ENCODE peak calls at places on chromosomes 5 and 9, in nine cellular contexts. X, K, J, O, E, B, A, I and R are unnamed samples.

GRCh38 chr5:30752015-30752414 is 441.5 kb upstream of the CDH6 start:
- DNase-seq in X (no peak), K (no peak), J (no peak), O (no peak), E (peak; percentile 28), B (no peak), A (peak; percentile 19), I (no peak), R (no peak)

GRCh38 chr9:80899208-80899607 is 790.1 kb downstream of the TLE1 start:
- DNase-seq in X (no peak), K (no peak), J (no peak), O (no peak), E (peak; percentile 44), B (no peak), A (no peak), I (no peak), R (no peak)

GRCh38 chr5:35785601-35786085 is 71.0 kb upstream of the IL7R start:
- DNase-seq in X (no peak), K (no peak), J (no peak), O (no peak), E (no peak), B (peak; percentile 70), A (no peak), I (no peak), R (no peak)

GRCh38 chr9:2126331-2126789 is 111.2 kb downstream of the SMARCA2 start:
- DNase-seq in X (no peak), K (no peak), J (no peak), O (no peak), E (peak; percentile 9), B (no peak), A (no peak), I (no peak), R (no peak)

GRCh38 chr5:125198270-125198974 is 452.0 kb upstream of the ZNF608 start:
- DNase-seq in X (peak; percentile 26), K (no peak), J (peak; percentile 90), O (no peak), E (peak; percentile 84), B (no peak), A (peak; percentile 91), I (no peak), R (no peak)

GRCh38 chr9:136011703-136012496 is 50.7 kb upstream of the UBAC1 start:
- DNase-seq in X (peak; percentile 25), K (no peak), J (peak; percentile 86), O (no peak), E (peak; percentile 59), B (no peak), A (peak; percentile 48), I (no peak), R (peak; percentile 33)

GRCh38 chr5:125113328-125113727 is 366.9 kb upstream of the ZNF608 start:
- DNase-seq in X (no peak), K (no peak), J (no peak), O (no peak), E (no peak), B (no peak), A (no peak), I (no peak), R (no peak)

GRCh38 chr5:9398227-9398626 is 147.6 kb downstream of the SEMA5A start:
- DNase-seq in X (no peak), K (no peak), J (no peak), O (no peak), E (no peak), B (no peak), A (no peak), I (no peak), R (no peak)

GRCh38 chr9:120490888-120491595 is 88.9 kb downstream of the CDK5RAP2 start:
- DNase-seq in X (no peak), K (no peak), J (no peak), O (peak; percentile 38), E (no peak), B (no peak), A (no peak), I (peak; percentile 22), R (no peak)

GRCh38 chr5:66958984-66959641 is 237.5 kb downstream of the CD180 start:
- DNase-seq in X (no peak), K (no peak), J (peak; percentile 39), O (no peak), E (peak; percentile 80), B (no peak), A (peak; percentile 63), I (peak; percentile 46), R (no peak)

GRCh38 chr5:122078116-122078865 is at the start of gene LOX:
- DNase-seq in X (no peak), K (no peak), J (peak; percentile 87), O (peak; percentile 16), E (peak; percentile 98), B (peak; percentile 17), A (peak; percentile 95), I (peak; percentile 69), R (no peak)

GRCh38 chr9:76571288-76572204 is 112.6 kb downstream of the GCNT1 start:
- DNase-seq in X (no peak), K (no peak), J (no peak), O (peak; percentile 54), E (no peak), B (peak; percentile 25), A (no peak), I (peak; percentile 14), R (no peak)

GRCh38 chr5:141354900-141355469 is at the start of gene PCDHGA4:
- DNase-seq in X (no peak), K (no peak), J (no peak), O (no peak), E (peak; percentile 28), B (no peak), A (no peak), I (peak; percentile 44), R (no peak)

GRCh38 chr5:141355641-141356040 is 820 bp downstream of the PCDHGA4 start:
- DNase-seq in X (no peak), K (no peak), J (no peak), O (no peak), E (no peak), B (no peak), A (no peak), I (no peak), R (no peak)

GRCh38 chr5:141345327-141345726 is 1.7 kb downstream of the PCDHGA3 start:
- DNase-seq in X (no peak), K (no peak), J (no peak), O (no peak), E (no peak), B (no peak), A (no peak), I (no peak), R (no peak)

GRCh38 chr5:141351591-141351990 is 1.7 kb downstream of the PCDHGB1 start:
- DNase-seq in X (no peak), K (no peak), J (no peak), O (no peak), E (no peak), B (no peak), A (no peak), I (no peak), R (no peak)

DNA sequence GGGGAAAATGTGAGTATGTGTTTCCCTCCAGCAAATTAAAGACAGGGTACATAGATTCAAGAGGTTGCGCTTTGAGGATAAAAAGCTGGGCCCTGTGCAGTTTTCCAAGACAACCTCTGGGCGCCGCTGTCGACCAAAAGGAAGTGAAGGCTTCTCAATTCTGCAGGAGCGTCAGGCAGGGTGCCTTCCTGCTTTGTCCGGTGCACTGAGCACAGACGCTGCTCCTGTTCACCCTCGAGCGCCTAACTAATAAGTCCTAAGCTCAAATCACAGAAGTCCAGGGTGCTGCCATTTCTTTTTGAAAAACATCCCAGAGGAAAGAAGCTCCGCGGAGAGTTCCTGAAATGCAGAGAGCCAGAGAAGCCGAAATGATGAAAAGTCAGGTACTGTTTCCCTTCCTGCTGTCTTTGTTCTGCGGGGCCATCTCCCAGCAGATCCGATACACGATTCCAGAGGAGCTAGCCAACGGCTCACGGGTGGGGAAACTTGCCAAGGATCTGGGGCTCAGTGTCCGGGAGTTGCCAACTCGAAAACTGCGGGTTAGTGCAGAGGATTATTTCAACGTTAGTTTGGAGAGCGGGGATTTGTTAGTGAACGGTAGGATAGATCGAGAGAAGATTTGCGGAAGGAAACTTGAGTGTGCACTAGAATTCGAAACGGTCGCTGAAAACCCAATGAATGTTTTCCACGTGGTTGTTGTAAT is at the start of gene PCDHGB1:
- DNase-seq in X (no peak), K (no peak), J (no peak), O (peak; percentile 68), E (peak; percentile 71), B (peak; percentile 56), A (peak; percentile 9), I (peak; percentile 95), R (no peak)
- TF ChIP-seq CTCF in X (no peak), K (no peak), J (no peak), O (peak; percentile 62), E (peak; percentile 61), B (peak; percentile 33), A (peak; percentile 63), I (peak; percentile 81), R (peak; percentile 16)

GRCh38 chr9:82957526-82958379 is 105.2 kb downstream of the RASEF start:
- DNase-seq in X (no peak), K (no peak), J (no peak), O (no peak), E (no peak), B (no peak), A (no peak), I (no peak), R (no peak)

GRCh38 chr9:82961504-82962125 is 101.3 kb downstream of the RASEF start:
- DNase-seq in X (peak; percentile 26), K (no peak), J (peak; percentile 93), O (peak; percentile 45), E (peak; percentile 70), B (peak; percentile 76), A (peak; percentile 76), I (peak; percentile 95), R (no peak)
- TF ChIP-seq CTCF in X (peak; percentile 82), K (peak; percentile 25), J (peak; percentile 86), O (peak; percentile 66), E (peak; percentile 89), B (peak; percentile 74), A (peak; percentile 92), I (peak; percentile 99), R (peak; percentile 46)

DNA sequence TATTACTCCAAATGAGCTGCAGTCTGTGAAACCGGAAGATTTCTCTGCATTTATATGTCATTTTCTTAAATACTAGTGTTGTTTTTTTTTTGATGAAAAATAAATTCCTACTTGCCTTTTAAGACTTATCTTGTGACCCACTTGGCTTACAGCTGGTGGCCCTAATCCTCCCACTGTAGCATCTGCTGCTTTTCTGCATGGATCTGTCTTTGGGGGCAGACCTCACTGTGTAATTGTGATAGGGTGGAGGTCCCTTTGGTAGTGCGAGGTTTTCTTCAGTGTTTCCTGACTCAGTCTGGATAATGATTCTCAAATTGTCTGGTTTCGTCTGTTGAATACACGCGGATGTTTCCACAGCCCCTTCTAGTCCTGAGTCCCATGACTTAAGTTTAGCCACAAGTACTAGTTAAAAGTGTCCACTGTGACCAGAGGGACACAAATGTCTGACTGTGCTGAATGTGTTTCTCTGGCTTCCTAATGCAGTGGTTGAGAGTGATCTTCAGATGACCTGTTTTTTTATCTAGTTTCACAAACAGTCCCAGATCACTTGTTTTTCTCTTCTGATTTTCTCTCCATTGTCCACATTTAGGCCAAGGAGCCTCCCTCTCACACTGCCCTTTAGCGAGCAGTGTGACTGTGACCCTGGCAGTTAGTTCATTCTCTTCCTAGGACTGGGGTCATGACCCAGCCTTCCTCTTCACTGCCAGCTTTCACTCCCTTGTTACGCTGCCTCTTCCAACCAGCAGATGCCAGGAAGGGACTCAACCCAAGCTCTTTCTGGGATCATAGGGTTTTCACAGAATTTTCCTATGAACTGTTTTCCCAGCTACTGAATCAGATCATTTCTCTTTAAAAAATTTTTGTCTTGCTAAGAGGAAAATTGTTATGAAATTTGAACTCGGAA is 70.6 kb downstream of the LMNB1 start:
- DNase-seq in X (no peak), K (no peak), J (no peak), O (no peak), E (no peak), B (no peak), A (no peak), I (no peak), R (no peak)
- TF ChIP-seq CTCF in X (no peak), K (no peak), J (no peak), O (no peak), E (no peak), B (no peak), A (no peak), I (no peak), R (no peak)

GRCh38 chr5:72836810-72837209 is 20.3 kb downstream of the TNPO1 start:
- DNase-seq in X (no peak), K (no peak), J (no peak), O (no peak), E (no peak), B (no peak), A (no peak), I (no peak), R (no peak)
- TF ChIP-seq CTCF in X (no peak), K (no peak), J (no peak), O (no peak), E (no peak), B (no peak), A (no peak), I (no peak), R (no peak)